ENCODE peak calls at places on chromosomes 1 and 21, in nine cellular contexts. P is activated naive CD4-positive, alpha-beta T cell treated with Interleukin-2 at 50 U/mL for 16 hours; Y is DMS153; T is HCT116; K is activated effector memory CD4-positive, alpha-beta T cell treated with Interleukin-2 at 50 U/mL for 16 hours; J is activated naive CD8-positive, alpha-beta T cell treated with anti-CD3 and anti-CD28 coated beads, Interleukin-2, amount 10 ng/mL, durations not matched to agents 7 days and 5 days; Q is HS-27A; V is stimulated activated CD4-positive, alpha-beta T cell treated with anti-CD3 and anti-CD28 coated beads, Interleukin-15, amount 100 ng/mL, for 1 hour; A is HFFc6. S is an unnamed sample.

GRCh38 chr1:224626042-224626441 is 9.9 kb downstream of the CNIH3 start:
- DNase-seq in J (no peak), Y (no peak), A (peak; percentile 83), P (no peak), T (no peak), V (no peak), Q (no peak), K (no peak), S (peak; percentile 83)

GRCh38 chr21:20270365-20271055 is 727.7 kb upstream of the NCAM2 start:
- DNase-seq in Q (no peak), Y (no peak), T (no peak), P (no peak), V (no peak), K (no peak), J (no peak), A (no peak), S (no peak)

GRCh38 chr1:40630488-40631223 is 34.8 kb downstream of the RIMS3 start:
- DNase-seq in Q (no peak), Y (peak; percentile 62), T (peak; percentile 31), P (peak; percentile 14), V (no peak), A (no peak), J (no peak), K (no peak), S (peak; percentile 58)

GRCh38 chr1:180623579-180624347 is 8.1 kb upstream of the XPR1 start:
- DNase-seq in Q (no peak), P (no peak), A (peak; percentile 35), Y (no peak), J (no peak), T (no peak), V (no peak), K (no peak), S (peak; percentile 44)

GRCh38 chr1:24951337-24951736 is 21.3 kb upstream of the RUNX3 start:
- DNase-seq in T (no peak), Y (no peak), J (no peak), A (no peak), V (no peak), P (no peak), Q (no peak), K (no peak), S (no peak)

GRCh38 chr1:22712502-22713271 is 2.0 kb downstream of the EPHB2 start:
- DNase-seq in A (peak; percentile 11), K (no peak), T (no peak), P (peak; percentile 69), Y (no peak), J (no peak), Q (no peak), V (no peak), S (no peak)

GRCh38 chr21:43340491-43341348 is 86.2 kb downstream of the SIK1 start:
- DNase-seq in Y (no peak), T (peak; percentile 51), J (no peak), K (no peak), Q (peak; percentile 75), A (peak; percentile 78), V (no peak), P (no peak), S (peak; percentile 90)

GRCh38 chr1:43225168-43225567 is 44.6 kb upstream of the TMEM125 start:
- DNase-seq in A (peak; percentile 40), K (no peak), Y (no peak), T (no peak), P (no peak), Q (no peak), V (no peak), J (no peak), S (no peak)

GRCh38 chr1:209565759-209566678 is 17.5 kb upstream of the CAMK1G start:
- DNase-seq in P (peak; percentile 73), J (peak; percentile 62), K (peak; percentile 42), A (peak; percentile 79), T (peak; percentile 78), V (peak; percentile 42), Q (peak; percentile 49), Y (peak; percentile 82), S (peak; percentile 84)

GRCh38 chr1:52727956-52728656 is 1.9 kb downstream of the ZYG11B start:
- DNase-seq in Y (no peak), P (no peak), A (no peak), T (no peak), K (no peak), V (no peak), Q (no peak), J (no peak), S (no peak)

GRCh38 chr1:104648269-104648691 is 898.6 kb downstream of the AMY1C start:
- DNase-seq in T (no peak), J (no peak), A (peak; percentile 1), K (no peak), V (no peak), Y (peak; percentile 17), Q (no peak), P (no peak), S (peak; percentile 6)

GRCh38 chr1:10634428-10635384 is 160.0 kb downstream of the PEX14 start:
- DNase-seq in T (no peak), Q (no peak), J (no peak), P (no peak), Y (no peak), A (no peak), K (no peak), V (no peak), S (peak; percentile 78)

GRCh38 chr1:85617582-85618237 is 37.1 kb downstream of the CCN1 start:
- DNase-seq in V (no peak), A (peak; percentile 70), Q (no peak), Y (no peak), K (no peak), J (no peak), T (no peak), P (no peak), S (peak; percentile 70)

GRCh38 chr1:42978317-42979036 is 19.8 kb upstream of the SLC2A1 start:
- DNase-seq in K (no peak), T (no peak), Y (no peak), Q (no peak), A (no peak), J (no peak), V (no peak), P (no peak), S (no peak)

GRCh38 chr1:67146539-67146938 is 11.8 kb upstream of the C1orf141 start:
- DNase-seq in Q (no peak), T (no peak), V (no peak), A (no peak), Y (no peak), J (no peak), K (no peak), P (no peak), S (no peak)

S was measured in AG20443.